ENCODE peak calls at places on chromosomes 12 and 14, in ten cellular contexts. One of them, this sample, is unnamed.
A peak's percentile ranks its signal among the peaks of the same experiment; 100 is the strongest.

GRCh38 chr14:65179918-65180724 is 77.8 kb upstream of the MAX start:
- DNase-seq in coronary artery: no peak
- DNase-seq in GM23248: peak; percentile 94
- DNase-seq in fibroblast of the aortic adventitia: peak; percentile 96
- DNase-seq in HL-60: no peak
- DNase-seq in retinal pigment epithelial cell: peak; percentile 36
- DNase-seq in CD8-positive, alpha-beta T cell: no peak
- DNase-seq in dorsolateral prefrontal cortex: peak; percentile 54
- DNase-seq in choroid plexus epithelial cell: peak; percentile 87
- DNase-seq in transverse colon: peak; percentile 42
- DNase-seq in this sample: peak; percentile 97

GRCh38 chr14:74909911-74910310 is 13.1 kb downstream of the RPS6KL1 start:
- DNase-seq in choroid plexus epithelial cell: no peak
- DNase-seq in CD8-positive, alpha-beta T cell: no peak
- DNase-seq in HL-60: no peak
- DNase-seq in transverse colon: no peak
- DNase-seq in GM23248: no peak
- DNase-seq in fibroblast of the aortic adventitia: no peak
- DNase-seq in retinal pigment epithelial cell: no peak
- DNase-seq in dorsolateral prefrontal cortex: no peak
- DNase-seq in coronary artery: no peak
- DNase-seq in this sample: no peak

GRCh38 chr12:77488041-77488620 is 342.6 kb upstream of the NAV3 start:
- DNase-seq in transverse colon: no peak
- DNase-seq in dorsolateral prefrontal cortex: no peak
- DNase-seq in GM23248: peak; percentile 38
- DNase-seq in choroid plexus epithelial cell: peak; percentile 32
- DNase-seq in retinal pigment epithelial cell: no peak
- DNase-seq in HL-60: no peak
- DNase-seq in CD8-positive, alpha-beta T cell: no peak
- DNase-seq in coronary artery: no peak
- DNase-seq in fibroblast of the aortic adventitia: peak; percentile 46
- DNase-seq in this sample: no peak

GRCh38 chr12:27257104-27257848 is 13.2 kb downstream of the STK38L start:
- DNase-seq in HL-60: no peak
- DNase-seq in GM23248: peak; percentile 77
- DNase-seq in coronary artery: no peak
- DNase-seq in retinal pigment epithelial cell: no peak
- DNase-seq in CD8-positive, alpha-beta T cell: no peak
- DNase-seq in choroid plexus epithelial cell: no peak
- DNase-seq in transverse colon: no peak
- DNase-seq in fibroblast of the aortic adventitia: no peak
- DNase-seq in dorsolateral prefrontal cortex: no peak
- DNase-seq in this sample: no peak

GRCh38 chr12:130086248-130086647 is 76.0 kb upstream of the FZD10 start:
- DNase-seq in fibroblast of the aortic adventitia: no peak
- DNase-seq in coronary artery: no peak
- DNase-seq in HL-60: no peak
- DNase-seq in CD8-positive, alpha-beta T cell: no peak
- DNase-seq in GM23248: no peak
- DNase-seq in choroid plexus epithelial cell: no peak
- DNase-seq in transverse colon: no peak
- DNase-seq in retinal pigment epithelial cell: no peak
- DNase-seq in dorsolateral prefrontal cortex: no peak
- DNase-seq in this sample: no peak

GRCh38 chr14:85934123-85934885 is 404.4 kb downstream of the FLRT2 start:
- DNase-seq in coronary artery: no peak
- DNase-seq in GM23248: peak; percentile 42
- DNase-seq in retinal pigment epithelial cell: no peak
- DNase-seq in choroid plexus epithelial cell: peak; percentile 37
- DNase-seq in transverse colon: peak; percentile 23
- DNase-seq in HL-60: peak; percentile 51
- DNase-seq in dorsolateral prefrontal cortex: no peak
- DNase-seq in CD8-positive, alpha-beta T cell: peak; percentile 68
- DNase-seq in fibroblast of the aortic adventitia: peak; percentile 4
- DNase-seq in this sample: no peak

GRCh38 chr12:15931590-15932053 is 20.5 kb downstream of the DERA start:
- DNase-seq in fibroblast of the aortic adventitia: no peak
- DNase-seq in CD8-positive, alpha-beta T cell: no peak
- DNase-seq in GM23248: peak; percentile 11
- DNase-seq in transverse colon: no peak
- DNase-seq in retinal pigment epithelial cell: no peak
- DNase-seq in dorsolateral prefrontal cortex: no peak
- DNase-seq in choroid plexus epithelial cell: peak; percentile 32
- DNase-seq in coronary artery: no peak
- DNase-seq in HL-60: no peak
- DNase-seq in this sample: no peak

GRCh38 chr12:4114986-4115385 is 158.6 kb upstream of the CCND2 start:
- DNase-seq in GM23248: no peak
- DNase-seq in CD8-positive, alpha-beta T cell: peak; percentile 51
- DNase-seq in transverse colon: no peak
- DNase-seq in fibroblast of the aortic adventitia: no peak
- DNase-seq in HL-60: no peak
- DNase-seq in coronary artery: no peak
- DNase-seq in retinal pigment epithelial cell: no peak
- DNase-seq in dorsolateral prefrontal cortex: no peak
- DNase-seq in choroid plexus epithelial cell: no peak
- DNase-seq in this sample: no peak

GRCh38 chr12:104374806-104375205 is 71.3 kb downstream of the EID3 start:
- DNase-seq in retinal pigment epithelial cell: no peak
- DNase-seq in dorsolateral prefrontal cortex: no peak
- DNase-seq in transverse colon: no peak
- DNase-seq in fibroblast of the aortic adventitia: no peak
- DNase-seq in GM23248: no peak
- DNase-seq in CD8-positive, alpha-beta T cell: no peak
- DNase-seq in coronary artery: no peak
- DNase-seq in choroid plexus epithelial cell: no peak
- DNase-seq in HL-60: no peak
- DNase-seq in this sample: no peak

GRCh38 chr14:98868846-98869245 is 403.2 kb downstream of the BCL11B start:
- DNase-seq in GM23248: no peak
- DNase-seq in fibroblast of the aortic adventitia: no peak
- DNase-seq in coronary artery: no peak
- DNase-seq in dorsolateral prefrontal cortex: no peak
- DNase-seq in transverse colon: no peak
- DNase-seq in choroid plexus epithelial cell: no peak
- DNase-seq in CD8-positive, alpha-beta T cell: no peak
- DNase-seq in retinal pigment epithelial cell: no peak
- DNase-seq in HL-60: no peak
- DNase-seq in this sample: no peak

GRCh38 chr14:77615231-77616132 is 955 bp downstream of the SPTLC2 start:
- DNase-seq in coronary artery: no peak
- DNase-seq in choroid plexus epithelial cell: peak; percentile 14
- DNase-seq in dorsolateral prefrontal cortex: no peak
- DNase-seq in GM23248: peak; percentile 75
- DNase-seq in fibroblast of the aortic adventitia: no peak
- DNase-seq in CD8-positive, alpha-beta T cell: no peak
- DNase-seq in retinal pigment epithelial cell: peak; percentile 44
- DNase-seq in HL-60: peak; percentile 2
- DNase-seq in transverse colon: peak; percentile 26
- DNase-seq in this sample: peak; percentile 71

GRCh38 chr14:41663478-41663845 is 56.8 kb downstream of the LRFN5 start:
- DNase-seq in fibroblast of the aortic adventitia: peak; percentile 49
- DNase-seq in retinal pigment epithelial cell: peak; percentile 79
- DNase-seq in GM23248: peak; percentile 58
- DNase-seq in transverse colon: no peak
- DNase-seq in choroid plexus epithelial cell: peak; percentile 50
- DNase-seq in CD8-positive, alpha-beta T cell: no peak
- DNase-seq in dorsolateral prefrontal cortex: no peak
- DNase-seq in HL-60: no peak
- DNase-seq in coronary artery: no peak
- DNase-seq in this sample: peak; percentile 0

GRCh38 chr12:64147011-64147671 is 75.0 kb downstream of the KICS2 start:
- DNase-seq in retinal pigment epithelial cell: no peak
- DNase-seq in fibroblast of the aortic adventitia: no peak
- DNase-seq in CD8-positive, alpha-beta T cell: no peak
- DNase-seq in transverse colon: no peak
- DNase-seq in choroid plexus epithelial cell: no peak
- DNase-seq in GM23248: no peak
- DNase-seq in HL-60: no peak
- DNase-seq in dorsolateral prefrontal cortex: no peak
- DNase-seq in coronary artery: no peak
- DNase-seq in this sample: no peak

GRCh38 chr12:79927772-79928474 is 7.0 kb downstream of the PPP1R12A start:
- DNase-seq in coronary artery: no peak
- DNase-seq in GM23248: peak; percentile 55
- DNase-seq in dorsolateral prefrontal cortex: no peak
- DNase-seq in retinal pigment epithelial cell: no peak
- DNase-seq in CD8-positive, alpha-beta T cell: peak; percentile 66
- DNase-seq in fibroblast of the aortic adventitia: peak; percentile 12
- DNase-seq in HL-60: peak; percentile 88
- DNase-seq in choroid plexus epithelial cell: peak; percentile 42
- DNase-seq in transverse colon: no peak
- DNase-seq in this sample: no peak

DNA sequence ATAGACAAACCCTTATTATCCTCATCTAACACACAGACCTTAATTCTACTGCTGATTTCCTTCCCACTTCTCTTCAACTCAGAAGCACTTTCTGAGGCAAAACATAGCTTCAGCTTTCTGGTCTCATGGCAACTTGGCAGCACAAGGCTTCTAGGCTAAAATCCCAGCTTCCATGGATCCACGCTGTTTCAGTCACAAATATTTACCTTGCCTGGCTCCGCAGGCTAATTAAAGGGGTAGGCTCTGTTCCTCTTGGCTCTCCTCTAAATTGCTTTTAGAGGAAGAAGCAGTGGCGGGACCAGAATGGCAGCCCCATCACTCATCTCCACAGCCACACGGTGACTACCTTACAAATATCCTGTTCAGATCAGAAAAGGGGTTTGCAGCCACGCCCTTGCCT is 221.6 kb upstream of the NUDT4 start:
- DNase-seq in HL-60: no peak
- DNase-seq in choroid plexus epithelial cell: no peak
- DNase-seq in CD8-positive, alpha-beta T cell: no peak
- DNase-seq in fibroblast of the aortic adventitia: no peak
- DNase-seq in GM23248: no peak
- DNase-seq in retinal pigment epithelial cell: no peak
- DNase-seq in coronary artery: no peak
- DNase-seq in transverse colon: no peak
- DNase-seq in dorsolateral prefrontal cortex: no peak
- DNase-seq in this sample: no peak
- H3K4me3 ChIP-seq in HL-60: no peak overlapping the region
- H3K4me3 ChIP-seq in choroid plexus epithelial cell: no peak overlapping the region
- H3K4me3 ChIP-seq in CD8-positive, alpha-beta T cell: no peak overlapping the region
- H3K4me3 ChIP-seq in fibroblast of the aortic adventitia: no peak overlapping the region
- H3K4me3 ChIP-seq in GM23248: no peak overlapping the region
- H3K4me3 ChIP-seq in retinal pigment epithelial cell: no peak overlapping the region
- H3K4me3 ChIP-seq in coronary artery: no peak overlapping the region
- H3K4me3 ChIP-seq in transverse colon: no peak overlapping the region
- H3K4me3 ChIP-seq in dorsolateral prefrontal cortex: no peak overlapping the region
- H3K4me3 ChIP-seq in this sample: no peak overlapping the region

DNA sequence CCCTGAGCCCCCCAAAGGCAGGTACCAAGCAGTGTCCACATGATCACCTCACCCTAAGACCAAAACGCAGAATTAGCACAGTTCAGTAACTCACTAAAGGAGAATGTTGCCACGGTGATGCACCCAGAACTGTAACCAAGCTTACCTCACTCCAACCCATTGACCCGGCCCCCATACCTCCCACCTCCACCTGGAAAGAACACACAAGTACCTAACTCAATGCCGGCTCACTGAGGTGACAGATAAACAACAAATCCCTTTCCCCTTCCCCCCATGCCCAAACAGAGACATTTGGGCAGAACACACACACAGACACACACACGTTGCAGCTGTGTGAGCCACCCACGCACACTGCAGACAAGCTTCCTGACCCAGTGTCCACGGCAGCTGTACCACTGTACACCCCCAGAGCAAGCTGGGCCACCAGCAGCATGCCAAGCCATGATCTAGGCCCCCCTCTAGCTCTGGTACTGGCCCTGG is 1.3 kb downstream of the RAPGEF3 start:
- DNase-seq in CD8-positive, alpha-beta T cell: no peak
- DNase-seq in retinal pigment epithelial cell: no peak
- DNase-seq in GM23248: no peak
- DNase-seq in dorsolateral prefrontal cortex: no peak
- DNase-seq in coronary artery: no peak
- DNase-seq in HL-60: no peak
- DNase-seq in transverse colon: no peak
- DNase-seq in fibroblast of the aortic adventitia: no peak
- DNase-seq in choroid plexus epithelial cell: no peak
- DNase-seq in this sample: no peak
- H3K4me3 ChIP-seq in CD8-positive, alpha-beta T cell: no peak overlapping the region
- H3K4me3 ChIP-seq in retinal pigment epithelial cell: no peak overlapping the region
- H3K4me3 ChIP-seq in GM23248: no peak overlapping the region
- H3K4me3 ChIP-seq in dorsolateral prefrontal cortex: peak overlapping the region; percentile 72
- H3K4me3 ChIP-seq in coronary artery: peak overlapping the region; percentile 76
- H3K4me3 ChIP-seq in HL-60: no peak overlapping the region
- H3K4me3 ChIP-seq in transverse colon: peak overlapping the region; percentile 47
- H3K4me3 ChIP-seq in fibroblast of the aortic adventitia: no peak overlapping the region
- H3K4me3 ChIP-seq in choroid plexus epithelial cell: peak overlapping the region; percentile 27
- H3K4me3 ChIP-seq in this sample: no peak overlapping the region

GRCh38 chr14:34980337-34980900 is 2.4 kb upstream of the SRP54 start:
- DNase-seq in fibroblast of the aortic adventitia: no peak
- DNase-seq in retinal pigment epithelial cell: no peak
- DNase-seq in CD8-positive, alpha-beta T cell: no peak
- DNase-seq in transverse colon: no peak
- DNase-seq in dorsolateral prefrontal cortex: no peak
- DNase-seq in GM23248: no peak
- DNase-seq in HL-60: no peak
- DNase-seq in choroid plexus epithelial cell: no peak
- DNase-seq in coronary artery: no peak
- DNase-seq in this sample: no peak
- H3K4me3 ChIP-seq in fibroblast of the aortic adventitia: peak overlapping the region; percentile 94
- H3K4me3 ChIP-seq in retinal pigment epithelial cell: peak overlapping the region; percentile 97
- H3K4me3 ChIP-seq in CD8-positive, alpha-beta T cell: peak overlapping the region; percentile 82
- H3K4me3 ChIP-seq in transverse colon: peak overlapping the region; percentile 56
- H3K4me3 ChIP-seq in dorsolateral prefrontal cortex: peak overlapping the region; percentile 95
- H3K4me3 ChIP-seq in GM23248: peak overlapping the region; percentile 95
- H3K4me3 ChIP-seq in HL-60: peak overlapping the region; percentile 66
- H3K4me3 ChIP-seq in choroid plexus epithelial cell: peak overlapping the region; percentile 88
- H3K4me3 ChIP-seq in coronary artery: peak overlapping the region; percentile 85
- H3K4me3 ChIP-seq in this sample: peak overlapping the region; percentile 85

DNA sequence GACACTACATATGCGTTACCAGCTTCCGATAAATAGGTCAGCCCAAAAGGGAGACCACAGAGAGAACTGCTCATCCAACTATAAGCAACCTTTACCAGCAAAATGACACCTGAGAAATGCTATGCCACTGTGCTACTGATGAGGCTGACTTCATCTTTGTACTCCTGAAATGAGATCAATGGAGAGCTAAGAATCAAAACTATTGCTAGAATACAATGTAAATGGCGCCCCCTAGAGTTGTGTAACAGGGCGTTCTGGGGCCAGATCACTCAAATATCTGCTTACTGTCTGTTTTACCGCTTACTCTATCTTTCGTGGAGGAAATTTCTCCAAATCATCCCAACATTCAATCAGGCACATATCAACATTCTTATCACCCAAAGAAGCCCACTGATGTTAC is 4.6 kb downstream of the ZNF384 start:
- DNase-seq in GM23248: peak; percentile 59
- DNase-seq in fibroblast of the aortic adventitia: no peak
- DNase-seq in CD8-positive, alpha-beta T cell: peak; percentile 44
- DNase-seq in HL-60: peak; percentile 56
- DNase-seq in retinal pigment epithelial cell: no peak
- DNase-seq in transverse colon: no peak
- DNase-seq in coronary artery: no peak
- DNase-seq in choroid plexus epithelial cell: no peak
- DNase-seq in dorsolateral prefrontal cortex: no peak
- DNase-seq in this sample: no peak
- H3K4me3 ChIP-seq in GM23248: no peak overlapping the region
- H3K4me3 ChIP-seq in fibroblast of the aortic adventitia: no peak overlapping the region
- H3K4me3 ChIP-seq in CD8-positive, alpha-beta T cell: no peak overlapping the region
- H3K4me3 ChIP-seq in HL-60: no peak overlapping the region
- H3K4me3 ChIP-seq in retinal pigment epithelial cell: no peak overlapping the region
- H3K4me3 ChIP-seq in transverse colon: no peak overlapping the region
- H3K4me3 ChIP-seq in coronary artery: no peak overlapping the region
- H3K4me3 ChIP-seq in choroid plexus epithelial cell: no peak overlapping the region
- H3K4me3 ChIP-seq in dorsolateral prefrontal cortex: no peak overlapping the region
- H3K4me3 ChIP-seq in this sample: no peak overlapping the region

This sample was measured in bronchial epithelial cell.